ENCODE peak calls at places on chromosomes 5 and 9, in ten cellular contexts. Z is astrocyte of the spinal cord, V is brain microvascular endothelial cell, U is kidney, X is cardiac fibroblast, H is breast epithelium, W is GM12864, M is A549, T is fibroblast of lung, G is HFF-Myc. K is an unnamed sample.

GRCh38 chr9:87387351-87388055 is 110.2 kb upstream of the DAPK1 start:
- DNase-seq in V (no peak), H (no peak), U (no peak), W (no peak), G (no peak), M (no peak), T (peak), X (peak), Z (peak), K (no peak)

GRCh38 chr5:149014634-149015033 is 48.2 kb downstream of the SH3TC2 start:
- DNase-seq in T (no peak), H (no peak), U (no peak), M (no peak), V (no peak), G (no peak), X (no peak), W (no peak), Z (no peak), K (peak)

GRCh38 chr5:10222326-10222725 is 27.4 kb downstream of the ATPSCKMT start:
- DNase-seq in H (no peak), V (peak), X (peak), T (no peak), M (no peak), Z (peak), U (no peak), G (no peak), W (no peak), K (no peak)

GRCh38 chr5:141192110-141192725 is at the start of gene PCDHB10:
- DNase-seq in X (peak), M (peak), V (no peak), H (no peak), W (no peak), Z (no peak), U (peak), G (no peak), T (peak), K (peak)

GRCh38 chr9:71352837-71353236 is 231.4 kb upstream of the TRPM3 start:
- DNase-seq in H (no peak), X (no peak), T (no peak), Z (no peak), V (no peak), U (no peak), M (no peak), G (no peak), W (no peak), K (no peak)

GRCh38 chr9:101881508-101881907 is 143.1 kb upstream of the GRIN3A start:
- DNase-seq in U (no peak), Z (no peak), V (no peak), W (no peak), M (no peak), X (no peak), T (no peak), H (no peak), G (no peak), K (no peak)

GRCh38 chr5:132132138-132132537 is 58.5 kb downstream of the CSF2 start:
- DNase-seq in T (no peak), W (no peak), X (peak), V (no peak), Z (no peak), H (no peak), M (no peak), U (no peak), G (no peak), K (no peak)

GRCh38 chr9:31542384-31543055 is 841.9 kb upstream of the ACO1 start:
- DNase-seq in T (peak), H (no peak), G (no peak), V (peak), M (peak), W (peak), U (no peak), Z (peak), X (peak), K (peak)

GRCh38 chr9:113274474-113275146 is 762 bp downstream of the CDC26 start:
- DNase-seq in X (peak), U (no peak), Z (peak), T (peak), V (peak), G (peak), H (no peak), M (peak), W (peak), K (peak)

GRCh38 chr5:162886717-162887116 is 550.7 kb upstream of the CCNG1 start:
- DNase-seq in U (no peak), H (no peak), V (no peak), G (no peak), W (no peak), Z (no peak), T (no peak), M (no peak), X (no peak), K (peak)

GRCh38 chr9:93133641-93134017 is 422 bp downstream of the NINJ1 start:
- DNase-seq in W (no peak), G (no peak), Z (peak), M (peak), X (peak), H (peak), V (peak), T (peak), U (peak), K (peak)

GRCh38 chr5:87413116-87413645 is 451 bp upstream of the CCNH start:
- DNase-seq in H (no peak), Z (no peak), U (no peak), M (no peak), W (no peak), G (no peak), T (peak), X (no peak), V (no peak), K (no peak)

GRCh38 chr9:136881691-136882108 is 4.6 kb upstream of the TRAF2 start:
- DNase-seq in Z (no peak), T (peak), M (peak), U (no peak), X (no peak), W (no peak), G (no peak), V (no peak), H (no peak), K (peak)

GRCh38 chr5:43602456-43602817 is 543 bp upstream of the NNT start:
- DNase-seq in T (peak), H (peak), X (peak), M (peak), U (no peak), Z (peak), V (peak), G (peak), W (no peak), K (peak)

GRCh38 chr5:54540286-54540685 is 22.7 kb downstream of the SNX18 start:
- DNase-seq in Z (no peak), W (no peak), X (no peak), T (no peak), V (no peak), G (no peak), M (no peak), U (no peak), H (no peak), K (no peak)

GRCh38 chr5:172610643-172611042 is 30.4 kb upstream of the NEURL1B start:
- DNase-seq in H (no peak), Z (no peak), U (no peak), V (no peak), G (no peak), T (no peak), W (no peak), M (no peak), X (no peak), K (no peak)

GRCh38 chr9:76352026-76352620 is 42.1 kb downstream of the RFK start:
- DNase-seq in Z (no peak), X (no peak), U (no peak), T (no peak), V (no peak), H (no peak), G (no peak), M (no peak), W (no peak), K (no peak)

GRCh38 chr9:130701059-130702022 is 7.8 kb downstream of the EXOSC2 start:
- DNase-seq in T (peak), H (peak), M (peak), U (peak), G (peak), X (peak), W (no peak), V (peak), Z (peak), K (peak)

GRCh38 chr5:172148381-172148780 is 39.6 kb downstream of the STK10 start:
- DNase-seq in T (no peak), U (peak), Z (no peak), W (no peak), M (no peak), G (no peak), H (no peak), X (no peak), V (no peak), K (no peak)

GRCh38 chr5:16518606-16519005 is 53.0 kb upstream of the ZNF622 start:
- DNase-seq in U (no peak), H (no peak), X (no peak), W (no peak), T (no peak), V (no peak), G (no peak), M (no peak), Z (no peak), K (no peak)

GRCh38 chr5:147483961-147484707 is 25.7 kb downstream of the DPYSL3 start:
- DNase-seq in V (peak), T (peak), W (no peak), U (no peak), M (peak), Z (peak), X (peak), H (peak), G (peak), K (no peak)

GRCh38 chr5:134430001-134430569 is 18.4 kb upstream of the CDKN2AIPNL start:
- DNase-seq in U (no peak), V (no peak), Z (no peak), X (no peak), W (no peak), H (no peak), G (no peak), M (no peak), T (no peak), K (peak)

GRCh38 chr9:3516667-3517330 is 9.0 kb downstream of the RFX3 start:
- DNase-seq in V (no peak), Z (no peak), H (no peak), G (no peak), M (no peak), W (no peak), T (peak), X (no peak), U (no peak), K (no peak)

GRCh38 chr9:98502311-98502975 is 206.3 kb downstream of the GABBR2 start:
- DNase-seq in U (no peak), V (peak), M (no peak), Z (no peak), H (no peak), G (no peak), T (peak), X (peak), W (no peak), K (no peak)

GRCh38 chr5:61330879-61331406 is 1.1 kb upstream of the ZSWIM6 start:
- DNase-seq in G (no peak), M (peak), Z (peak), W (no peak), V (no peak), U (peak), T (peak), H (peak), X (peak), K (peak)

GRCh38 chr5:37637165-37637845 is 202.5 kb downstream of the GDNF start:
- DNase-seq in V (no peak), X (peak), T (peak), H (no peak), G (peak), W (no peak), M (peak), Z (peak), U (no peak), K (no peak)

GRCh38 chr9:134955801-134956200 is 38.1 kb upstream of the FCN1 start:
- DNase-seq in Z (no peak), U (no peak), M (no peak), G (no peak), V (no peak), T (no peak), X (no peak), H (no peak), W (no peak), K (no peak)

GRCh38 chr5:53480474-53481353 is at the start of gene FST:
- DNase-seq in M (no peak), W (no peak), H (no peak), G (no peak), V (no peak), Z (peak), U (peak), X (peak), T (peak), K (no peak)

GRCh38 chr9:91786132-91786896 is 163.7 kb downstream of the ROR2 start:
- DNase-seq in T (no peak), W (no peak), H (no peak), V (no peak), Z (no peak), G (no peak), M (no peak), U (no peak), X (no peak), K (no peak)

GRCh38 chr5:169006878-169007790 is 293.8 kb downstream of the SLIT3 start:
- DNase-seq in U (no peak), G (no peak), W (no peak), H (no peak), V (no peak), Z (peak), T (peak), X (no peak), M (peak), K (no peak)

GRCh38 chr5:141878771-141879759 is 855 bp upstream of the PCDH1 start:
- DNase-seq in U (peak), G (peak), Z (peak), H (peak), V (peak), W (peak), T (peak), X (peak), M (peak), K (peak)

GRCh38 chr9:2047144-2047671 is 32.1 kb downstream of the SMARCA2 start:
- DNase-seq in U (no peak), T (no peak), G (no peak), W (no peak), Z (no peak), M (no peak), H (no peak), X (no peak), V (no peak), K (no peak)
- H3K4me3 ChIP-seq in U (no peak), T (no peak), G (peak), W (no peak), Z (no peak), M (no peak), H (no peak), X (no peak), V (no peak), K (no peak)

GRCh38 chr5:74052441-74052840 is 426.4 kb downstream of the ARHGEF28 start:
- DNase-seq in H (no peak), W (no peak), G (no peak), T (no peak), Z (no peak), U (no peak), V (no peak), X (no peak), M (no peak), K (no peak)
- TF ChIP-seq CTCF in H (no peak), W (no peak), G (no peak), T (no peak), Z (no peak), U (no peak), V (no peak), X (peak), M (no peak), K (no peak)

GRCh38 chr9:115134941-115135340 is 17.0 kb upstream of the TNC start:
- DNase-seq in X (no peak), W (no peak), V (no peak), T (peak), G (peak), H (no peak), M (no peak), U (no peak), Z (no peak), K (no peak)

GRCh38 chr9:115137511-115137910 is 19.6 kb upstream of the TNC start:
- DNase-seq in U (no peak), M (no peak), T (peak), Z (no peak), X (no peak), W (no peak), V (no peak), H (no peak), G (no peak), K (no peak)

GRCh38 chr9:115136379-115136778 is 18.4 kb upstream of the TNC start:
- DNase-seq in T (no peak), V (no peak), G (no peak), H (no peak), X (no peak), U (no peak), M (no peak), W (no peak), Z (no peak), K (no peak)

GRCh38 chr9:115135786-115136185 is 17.8 kb upstream of the TNC start:
- DNase-seq in M (no peak), X (peak), G (no peak), H (no peak), W (no peak), Z (no peak), V (peak), U (no peak), T (peak), K (no peak)

GRCh38 chr9:115138151-115138550 is 20.2 kb upstream of the TNC start:
- DNase-seq in U (no peak), V (no peak), W (no peak), T (peak), G (no peak), X (no peak), M (no peak), H (no peak), Z (no peak), K (no peak)
- H3K4me3 ChIP-seq in U (no peak), V (no peak), W (no peak), T (no peak), G (no peak), X (no peak), M (no peak), H (no peak), Z (no peak), K (no peak)

GRCh38 chr5:176578391-176578808 is 29.3 kb downstream of the CDHR2 start:
- DNase-seq in T (peak), V (no peak), M (peak), Z (peak), W (peak), X (peak), H (peak), U (no peak), G (no peak), K (peak)
- TF ChIP-seq CTCF in T (peak), V (peak), M (peak), Z (peak), W (peak), X (peak), H (peak), U (peak), G (peak), K (peak)

DNA sequence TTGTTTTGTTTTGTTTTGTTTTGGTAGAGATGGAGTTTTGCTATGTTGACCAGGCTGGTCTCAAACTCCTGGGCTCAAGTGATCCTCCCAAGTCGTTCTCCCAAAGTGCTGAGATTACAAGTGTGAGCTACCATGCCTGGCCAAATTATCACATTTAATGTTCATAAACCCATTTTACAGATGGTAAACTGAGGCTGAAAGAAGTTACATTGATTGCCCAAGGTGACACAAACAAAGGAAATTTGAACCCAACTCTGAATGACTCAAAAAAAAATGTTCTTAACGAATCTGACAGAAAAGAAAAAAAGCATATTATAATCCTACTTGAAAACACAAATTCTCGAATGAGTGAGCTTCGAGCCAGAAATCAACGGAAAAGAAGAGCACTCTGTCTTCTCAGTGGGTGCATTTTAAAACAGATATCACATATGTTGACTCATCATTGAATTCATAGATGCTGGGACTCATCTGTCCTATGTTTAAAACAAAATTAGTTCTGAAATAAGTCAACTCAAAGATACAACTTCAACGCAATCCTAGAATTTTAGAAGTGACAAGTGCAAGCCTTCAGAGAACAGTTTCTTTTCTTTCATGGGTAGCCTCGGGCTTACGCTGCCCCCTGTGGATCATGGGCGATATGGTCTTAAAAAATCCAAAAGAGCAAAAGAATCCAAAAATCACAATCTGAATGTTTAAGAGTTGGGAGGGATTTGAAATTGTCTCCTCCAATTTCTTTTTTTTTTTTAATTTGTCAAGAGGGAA is 28.4 kb downstream of the TIMD4 start:
- DNase-seq in Z (no peak), X (no peak), M (peak), W (no peak), T (no peak), H (no peak), U (no peak), G (no peak), V (no peak), K (peak)
- H3K4me3 ChIP-seq in Z (no peak), X (no peak), M (no peak), W (no peak), T (no peak), H (no peak), U (no peak), G (no peak), V (no peak), K (no peak)

DNA sequence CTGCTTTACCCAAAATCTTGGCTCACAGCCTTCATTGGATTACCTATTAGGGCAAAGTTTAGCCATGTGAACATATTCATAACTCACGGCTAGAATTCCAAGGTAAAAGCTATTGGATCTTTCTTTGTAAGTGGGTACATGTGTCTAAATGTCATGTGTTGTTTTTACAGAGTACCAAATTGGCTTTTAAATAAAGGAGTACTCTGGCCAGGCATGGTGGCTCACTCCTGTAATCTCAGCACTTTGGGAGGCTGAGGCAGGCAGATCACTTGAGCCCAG is 210.9 kb downstream of the DTWD2 start:
- DNase-seq in H (no peak), T (no peak), W (no peak), Z (no peak), V (no peak), G (no peak), X (no peak), M (no peak), U (no peak), K (no peak)
- TF ChIP-seq CTCF in H (no peak), T (no peak), W (no peak), Z (no peak), V (no peak), G (no peak), X (no peak), M (no peak), U (no peak), K (no peak)

DNA sequence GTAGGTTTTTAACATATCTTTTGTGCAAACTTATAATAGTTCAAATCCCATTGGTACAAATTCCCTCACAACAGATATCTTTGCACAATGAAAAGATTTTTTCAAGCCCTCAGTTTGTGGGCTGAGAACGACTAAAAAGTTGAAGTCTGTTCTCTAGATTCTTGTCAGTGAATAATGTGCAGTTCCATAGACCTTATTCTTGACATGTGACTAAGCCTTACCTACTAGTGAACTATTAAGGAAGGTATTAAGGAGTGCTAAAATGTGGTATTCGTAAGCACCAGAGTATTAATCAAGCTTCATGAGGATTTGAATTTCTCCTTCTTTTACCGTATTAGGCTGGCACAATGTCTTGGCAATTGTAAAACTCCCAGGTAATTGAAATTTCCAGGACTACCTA is 205.6 kb upstream of the DMRTA1 start:
- DNase-seq in M (no peak), U (no peak), V (no peak), T (peak), Z (no peak), W (no peak), X (no peak), H (no peak), G (no peak), K (no peak)
- H3K4me3 ChIP-seq in M (no peak), U (no peak), V (no peak), T (no peak), Z (no peak), W (no peak), X (no peak), H (no peak), G (no peak), K (no peak)

K was measured in GM12865.